ENCODE peak calls at places on chromosome 17, in nine cellular contexts. One of them, this sample, is unnamed.

GRCh38 chr17:59105852-59106462 is 723 bp downstream of the TRIM37 start:
- DNase-seq in EL: peak
- DNase-seq in substantia nigra: peak
- DNase-seq in SJSA1: peak
- DNase-seq in cardiac fibroblast: peak
- DNase-seq in epithelial cell of esophagus: peak
- DNase-seq in M059J: peak
- DNase-seq in Calu3: peak
- DNase-seq in fibroblast of villous mesenchyme: peak
- DNase-seq in this sample: peak

GRCh38 chr17:42872251-42872965 is 21.4 kb downstream of the AOC3 start:
- DNase-seq in epithelial cell of esophagus: no peak
- DNase-seq in cardiac fibroblast: no peak
- DNase-seq in Calu3: no peak
- DNase-seq in EL: no peak
- DNase-seq in M059J: no peak
- DNase-seq in fibroblast of villous mesenchyme: no peak
- DNase-seq in SJSA1: no peak
- DNase-seq in substantia nigra: no peak
- DNase-seq in this sample: no peak

GRCh38 chr17:82267575-82268379 is 5.7 kb downstream of the CSNK1D start:
- DNase-seq in epithelial cell of esophagus: peak
- DNase-seq in cardiac fibroblast: peak
- DNase-seq in fibroblast of villous mesenchyme: peak
- DNase-seq in M059J: peak
- DNase-seq in Calu3: peak
- DNase-seq in SJSA1: peak
- DNase-seq in substantia nigra: peak
- DNase-seq in EL: peak
- DNase-seq in this sample: peak

GRCh38 chr17:21004016-21004930 is 38.5 kb downstream of the USP22 start:
- DNase-seq in substantia nigra: no peak
- DNase-seq in Calu3: no peak
- DNase-seq in cardiac fibroblast: no peak
- DNase-seq in epithelial cell of esophagus: no peak
- DNase-seq in fibroblast of villous mesenchyme: no peak
- DNase-seq in EL: no peak
- DNase-seq in M059J: no peak
- DNase-seq in SJSA1: no peak
- DNase-seq in this sample: no peak

GRCh38 chr17:48023408-48024148 is 14.0 kb downstream of the COPZ2 start:
- DNase-seq in Calu3: peak
- DNase-seq in substantia nigra: peak
- DNase-seq in EL: peak
- DNase-seq in epithelial cell of esophagus: peak
- DNase-seq in fibroblast of villous mesenchyme: no peak
- DNase-seq in SJSA1: peak
- DNase-seq in cardiac fibroblast: peak
- DNase-seq in M059J: peak
- DNase-seq in this sample: peak

GRCh38 chr17:73743802-73744201 is 99.6 kb upstream of the SDK2 start:
- DNase-seq in cardiac fibroblast: no peak
- DNase-seq in EL: no peak
- DNase-seq in M059J: no peak
- DNase-seq in epithelial cell of esophagus: no peak
- DNase-seq in substantia nigra: no peak
- DNase-seq in fibroblast of villous mesenchyme: no peak
- DNase-seq in SJSA1: no peak
- DNase-seq in Calu3: no peak
- DNase-seq in this sample: no peak

GRCh38 chr17:14016858-14017257 is 52.4 kb upstream of the COX10 start:
- DNase-seq in M059J: no peak
- DNase-seq in EL: no peak
- DNase-seq in SJSA1: no peak
- DNase-seq in Calu3: no peak
- DNase-seq in cardiac fibroblast: no peak
- DNase-seq in epithelial cell of esophagus: no peak
- DNase-seq in fibroblast of villous mesenchyme: no peak
- DNase-seq in substantia nigra: no peak
- DNase-seq in this sample: no peak

GRCh38 chr17:1559743-1560581 is 2.6 kb downstream of the PITPNA start:
- DNase-seq in M059J: no peak
- DNase-seq in Calu3: no peak
- DNase-seq in cardiac fibroblast: no peak
- DNase-seq in SJSA1: no peak
- DNase-seq in fibroblast of villous mesenchyme: no peak
- DNase-seq in epithelial cell of esophagus: no peak
- DNase-seq in substantia nigra: no peak
- DNase-seq in EL: no peak
- DNase-seq in this sample: no peak

GRCh38 chr17:9726291-9726690 is 65.1 kb downstream of the DHRS7C start:
- DNase-seq in epithelial cell of esophagus: no peak
- DNase-seq in Calu3: no peak
- DNase-seq in M059J: no peak
- DNase-seq in substantia nigra: no peak
- DNase-seq in cardiac fibroblast: no peak
- DNase-seq in fibroblast of villous mesenchyme: no peak
- DNase-seq in EL: no peak
- DNase-seq in SJSA1: no peak
- DNase-seq in this sample: no peak

GRCh38 chr17:30176845-30177244 is 58.7 kb downstream of the SLC6A4 start:
- DNase-seq in EL: no peak
- DNase-seq in SJSA1: no peak
- DNase-seq in substantia nigra: no peak
- DNase-seq in M059J: no peak
- DNase-seq in Calu3: no peak
- DNase-seq in cardiac fibroblast: no peak
- DNase-seq in epithelial cell of esophagus: no peak
- DNase-seq in fibroblast of villous mesenchyme: no peak
- DNase-seq in this sample: no peak

GRCh38 chr17:1271441-1271840 is 1.2 kb downstream of the BHLHA9 start:
- DNase-seq in EL: no peak
- DNase-seq in Calu3: no peak
- DNase-seq in fibroblast of villous mesenchyme: no peak
- DNase-seq in SJSA1: no peak
- DNase-seq in M059J: no peak
- DNase-seq in cardiac fibroblast: no peak
- DNase-seq in epithelial cell of esophagus: no peak
- DNase-seq in substantia nigra: no peak
- DNase-seq in this sample: no peak